ENCODE peak calls at places on chromosome 21, in six cellular contexts. R is A549, F is OCI-LY7, V is coronary artery, Z is IMR-90, G is ascending aorta. H is an unnamed sample.

GRCh38 chr21:40271169-40271568 is 403.9 kb downstream of the PCP4 start:
- DNase-seq in F (no peak), R (no peak), V (no peak), G (no peak), Z (no peak), H (no peak)

GRCh38 chr21:28776251-28776650 is 216.4 kb downstream of the LTN1 start:
- DNase-seq in R (no peak), G (no peak), Z (peak; percentile 96), V (no peak), F (no peak), H (no peak)

GRCh38 chr21:28798798-28799197 is 193.9 kb downstream of the LTN1 start:
- DNase-seq in F (no peak), Z (peak; percentile 66), R (no peak), G (no peak), V (no peak), H (no peak)

GRCh38 chr21:24705201-24705600 is 902.1 kb downstream of the MRPL39 start:
- DNase-seq in V (no peak), Z (no peak), R (no peak), F (no peak), G (no peak), H (no peak)

GRCh38 chr21:27094182-27094948 is 127.5 kb upstream of the ADAMTS5 start:
- DNase-seq in F (no peak), G (no peak), V (no peak), Z (no peak), R (no peak), H (no peak)

GRCh38 chr21:38439336-38439900 is 58.9 kb downstream of the ERG start:
- DNase-seq in Z (no peak), G (no peak), V (no peak), R (no peak), F (no peak), H (no peak)

GRCh38 chr21:28099296-28099695 is 893.4 kb downstream of the LTN1 start:
- DNase-seq in F (no peak), Z (peak; percentile 10), V (no peak), R (no peak), G (no peak), H (no peak)

GRCh38 chr21:38938343-38938742 is 132.6 kb downstream of the ETS2 start:
- DNase-seq in R (no peak), G (no peak), Z (peak; percentile 49), V (no peak), F (peak; percentile 24), H (no peak)

GRCh38 chr21:20730421-20730820 is 267.8 kb upstream of the NCAM2 start:
- DNase-seq in F (no peak), G (no peak), V (no peak), R (no peak), Z (no peak), H (no peak)

GRCh38 chr21:27804515-27804914 is 837.6 kb upstream of the ADAMTS5 start:
- DNase-seq in G (no peak), R (no peak), F (no peak), Z (no peak), V (no peak), H (no peak)

GRCh38 chr21:38852278-38852677 is 46.5 kb downstream of the ETS2 start:
- DNase-seq in F (no peak), V (no peak), G (no peak), Z (no peak), R (no peak), H (no peak)

GRCh38 chr21:38448619-38449186 is 49.6 kb downstream of the ERG start:
- DNase-seq in R (no peak), Z (no peak), G (no peak), F (no peak), V (no peak), H (no peak)

GRCh38 chr21:29660047-29660720 is 279.6 kb downstream of the GRIK1 start:
- DNase-seq in G (no peak), V (no peak), Z (no peak), F (no peak), R (no peak), H (no peak)

GRCh38 chr21:25791321-25791720 is 56.5 kb downstream of the GABPA start:
- DNase-seq in F (no peak), Z (no peak), G (no peak), R (no peak), V (no peak), H (no peak)

GRCh38 chr21:37904879-37905278 is 11.4 kb downstream of the KCNJ6 start:
- DNase-seq in G (no peak), V (no peak), R (no peak), F (no peak), Z (no peak), H (peak; percentile 32)

GRCh38 chr21:26801524-26801923 is 43.7 kb downstream of the ADAMTS1 start:
- DNase-seq in Z (peak; percentile 94), R (no peak), V (no peak), G (no peak), F (no peak), H (no peak)

GRCh38 chr21:36550761-36551160 is 70.8 kb upstream of the CLDN14 start:
- DNase-seq in R (no peak), F (no peak), Z (peak; percentile 23), V (no peak), G (no peak), H (no peak)

GRCh38 chr21:22900511-22900910 is 1902.3 kb downstream of the NCAM2 start:
- DNase-seq in Z (peak; percentile 2), R (no peak), V (no peak), F (no peak), G (no peak), H (no peak)

GRCh38 chr21:16509466-16509865 is 779.7 kb downstream of the USP25 start:
- DNase-seq in V (no peak), Z (peak; percentile 16), F (no peak), R (no peak), G (no peak), H (no peak)

GRCh38 chr21:9772348-9772672 is 749.1 kb upstream of the TPTE start:
- DNase-seq in Z (no peak), G (no peak), V (no peak), R (no peak), F (no peak), H (no peak)

DNA sequence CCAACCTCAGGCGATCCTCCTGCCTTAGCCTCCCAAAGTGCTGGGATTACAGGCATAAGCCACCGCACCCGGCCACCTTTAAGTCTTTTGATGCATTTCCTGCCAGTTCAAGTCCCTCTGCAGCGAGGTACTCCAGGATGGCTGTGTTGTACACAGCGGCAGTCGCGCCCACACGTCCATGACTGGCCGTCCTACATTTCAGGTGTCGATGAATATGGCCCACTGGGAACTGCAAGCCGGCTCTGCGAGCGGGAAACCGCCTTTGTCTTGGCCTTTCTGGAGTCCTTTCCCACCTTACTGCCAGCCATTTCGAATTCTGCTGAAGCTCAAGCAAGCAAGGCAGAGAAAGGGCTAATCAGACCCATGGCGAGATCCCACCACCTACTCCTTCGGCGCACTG is 34.6 kb downstream of the TRAPPC10 start:
- DNase-seq in R (no peak), Z (no peak), V (peak; percentile 50), G (no peak), F (no peak), H (no peak)
- H3K4me3 ChIP-seq in R (no peak overlapping the region), Z (no peak overlapping the region), V (no peak overlapping the region), G (no peak overlapping the region), F (no peak overlapping the region), H (no peak overlapping the region)

DNA sequence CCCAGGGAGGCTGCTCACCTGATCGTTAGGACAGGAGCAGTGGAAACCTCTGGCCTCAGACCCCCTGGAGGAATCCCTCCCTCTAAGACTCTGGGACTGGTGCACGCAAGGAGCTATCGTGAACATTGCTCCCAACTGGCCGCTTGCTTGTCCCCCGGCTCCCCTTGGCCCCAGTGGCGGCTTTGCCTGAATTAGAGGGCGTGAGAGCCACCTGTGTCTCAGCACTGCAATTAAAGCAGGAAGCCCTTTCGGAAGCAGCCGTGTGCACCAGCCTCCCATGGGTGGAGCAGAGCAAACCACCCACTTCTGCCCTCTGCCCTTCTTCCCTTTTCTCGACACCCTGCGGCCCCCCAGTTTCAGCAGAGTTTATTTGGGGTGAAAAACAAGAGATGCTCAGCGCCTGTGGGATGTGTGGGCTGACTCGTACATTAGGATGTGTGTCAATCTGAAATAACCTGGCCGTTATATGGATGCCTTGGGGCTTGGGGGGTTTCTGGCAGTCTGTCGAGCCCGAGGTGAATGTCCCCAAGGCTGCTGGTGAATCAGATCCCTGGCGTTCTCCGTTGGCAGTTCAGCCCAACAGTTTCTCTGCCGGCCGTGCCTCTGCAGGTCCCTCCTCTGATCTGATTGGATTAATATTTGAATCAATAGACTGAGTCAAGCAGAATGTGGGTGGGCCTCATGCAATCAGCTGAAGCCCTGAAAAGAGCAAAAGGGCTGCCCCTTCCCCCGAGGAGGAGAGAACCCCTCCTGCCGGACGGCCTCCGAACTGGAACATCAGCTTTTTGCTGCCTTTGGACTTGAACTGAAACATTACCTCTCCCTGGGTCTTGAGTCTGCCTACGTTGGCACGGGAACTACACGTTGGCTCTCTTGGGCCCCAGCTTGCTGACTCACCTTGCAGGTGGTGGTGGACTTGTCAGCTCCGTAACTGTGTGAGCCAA is 7.3 kb upstream of the UMODL1 start:
- DNase-seq in R (no peak), Z (no peak), F (peak; percentile 92), V (no peak), G (no peak), H (no peak)
- H3K4me3 ChIP-seq in R (no peak overlapping the region), Z (no peak overlapping the region), F (peak overlapping the region; percentile 68), V (no peak overlapping the region), G (no peak overlapping the region), H (no peak overlapping the region)

DNA sequence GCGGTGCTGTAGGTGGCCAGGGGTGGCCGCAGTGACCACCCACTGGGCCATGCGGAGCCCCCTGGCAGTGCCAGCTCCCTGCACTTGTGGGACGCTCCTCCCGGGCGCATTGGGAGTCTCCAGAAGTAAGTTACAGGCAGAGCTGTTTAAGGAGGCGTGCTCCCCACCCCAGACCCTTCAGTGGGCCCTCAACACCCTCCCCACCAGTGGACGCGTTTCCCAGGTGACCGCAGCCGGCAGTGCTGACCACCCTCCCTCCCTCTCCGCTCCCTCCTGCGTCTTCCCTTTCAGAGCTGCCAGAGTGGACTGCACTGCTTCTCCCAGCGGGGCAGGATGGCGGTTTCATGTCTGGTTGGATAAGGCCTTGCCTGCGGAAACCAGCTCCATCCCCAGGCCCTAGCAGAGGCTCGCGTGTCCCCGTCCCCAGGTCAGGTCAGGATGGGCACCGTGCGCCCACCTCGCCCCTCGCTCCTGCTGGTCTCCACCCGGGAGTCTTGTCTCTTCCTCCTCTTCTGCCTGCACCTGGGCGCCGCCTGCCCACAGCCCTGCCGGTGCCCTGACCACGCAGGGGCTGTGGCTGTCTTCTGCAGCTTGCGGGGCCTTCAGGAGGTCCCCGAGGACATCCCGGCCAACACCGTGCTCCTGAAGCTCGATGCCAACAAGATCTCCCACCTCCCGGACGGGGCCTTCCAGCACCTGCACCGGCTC is 1.1 kb downstream of the LRRC3 start:
- DNase-seq in V (no peak), R (no peak), F (no peak), Z (no peak), G (no peak), H (no peak)
- H3K4me3 ChIP-seq in V (peak overlapping the region; percentile 84), R (peak overlapping the region; percentile 80), F (no peak overlapping the region), Z (no peak overlapping the region), G (peak overlapping the region; percentile 73), H (no peak overlapping the region)

DNA sequence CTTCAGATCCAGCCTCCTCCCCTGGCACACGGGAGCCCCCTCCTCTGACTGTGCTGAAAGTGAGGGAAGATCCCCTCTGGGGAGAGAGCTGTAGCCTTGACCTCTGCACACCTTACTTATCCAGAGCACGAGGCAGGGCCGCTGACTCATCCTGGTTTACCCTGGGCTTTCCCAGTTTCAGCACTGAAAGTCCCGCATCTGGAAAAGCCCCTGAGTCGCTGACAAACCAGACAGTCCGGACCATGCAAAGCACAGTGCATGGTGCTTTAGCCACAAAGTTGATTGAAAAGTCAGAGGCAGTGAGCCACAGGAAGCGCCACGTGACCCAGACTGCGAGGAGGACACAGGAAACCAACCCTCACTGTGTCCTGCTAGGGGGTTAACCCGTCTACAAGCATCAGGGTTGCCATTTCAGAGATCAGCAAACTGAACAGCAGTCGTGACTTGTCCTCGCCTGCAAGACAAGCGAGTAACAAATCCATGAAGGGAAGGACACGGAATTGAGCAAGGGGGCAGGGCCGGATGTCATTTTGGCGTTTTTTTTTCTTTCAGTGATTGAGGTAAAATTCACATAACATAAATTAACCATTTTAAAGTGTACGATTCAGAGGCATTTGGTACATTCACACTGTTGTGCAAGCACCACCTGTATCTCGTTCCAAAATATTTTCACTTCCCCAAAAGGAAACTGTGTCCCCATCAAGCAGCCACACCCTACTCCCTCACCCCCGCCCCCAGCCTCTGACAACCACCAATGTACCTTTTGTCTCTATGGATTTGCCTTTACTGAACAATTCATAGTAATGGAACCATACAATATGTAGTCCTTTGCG is 19.9 kb upstream of the IFNGR2 start:
- DNase-seq in G (no peak), F (peak; percentile 96), R (no peak), V (peak; percentile 80), Z (peak; percentile 94), H (peak; percentile 70)
- H3K4me3 ChIP-seq in G (peak overlapping the region; percentile 16), F (peak overlapping the region; percentile 69), R (no peak overlapping the region), V (peak overlapping the region; percentile 59), Z (no peak overlapping the region), H (no peak overlapping the region)